ENCODE peak calls at places on chromosomes 7 and 10, in seven cellular contexts. One of them, this sample, is unnamed.

GRCh38 chr10:109665321-109665720 is 258.0 kb downstream of the XPNPEP1 start:
- DNase-seq in NCI-H1694 treated with DMSO at 0.1 percent for 48 hours: no peak
- DNase-seq in Panc1: no peak
- DNase-seq in colonic mucosa: no peak
- DNase-seq in GM12891: no peak
- DNase-seq in T follicular helper cell: no peak
- DNase-seq in ecto neural progenitor cell: no peak
- DNase-seq in this sample: no peak

GRCh38 chr10:93947524-93947923 is 46.2 kb upstream of the PLCE1 start:
- DNase-seq in NCI-H1694 treated with DMSO at 0.1 percent for 48 hours: no peak
- DNase-seq in Panc1: no peak
- DNase-seq in colonic mucosa: no peak
- DNase-seq in GM12891: no peak
- DNase-seq in T follicular helper cell: no peak
- DNase-seq in ecto neural progenitor cell: no peak
- DNase-seq in this sample: no peak

GRCh38 chr7:101608772-101609713 is 20.1 kb downstream of the MYL10 start:
- DNase-seq in NCI-H1694 treated with DMSO at 0.1 percent for 48 hours: no peak
- DNase-seq in Panc1: no peak
- DNase-seq in colonic mucosa: peak; percentile 78
- DNase-seq in GM12891: no peak
- DNase-seq in T follicular helper cell: no peak
- DNase-seq in ecto neural progenitor cell: no peak
- DNase-seq in this sample: no peak

GRCh38 chr10:105969884-105970377 is 1194.6 kb downstream of the SORCS1 start:
- DNase-seq in NCI-H1694 treated with DMSO at 0.1 percent for 48 hours: no peak
- DNase-seq in Panc1: no peak
- DNase-seq in colonic mucosa: no peak
- DNase-seq in GM12891: no peak
- DNase-seq in T follicular helper cell: no peak
- DNase-seq in ecto neural progenitor cell: no peak
- DNase-seq in this sample: no peak

GRCh38 chr10:130062201-130062600 is 48.4 kb downstream of the C10orf143 start:
- DNase-seq in NCI-H1694 treated with DMSO at 0.1 percent for 48 hours: no peak
- DNase-seq in Panc1: no peak
- DNase-seq in colonic mucosa: no peak
- DNase-seq in GM12891: no peak
- DNase-seq in T follicular helper cell: no peak
- DNase-seq in ecto neural progenitor cell: no peak
- DNase-seq in this sample: no peak

GRCh38 chr10:100780324-100780723 is 34.9 kb downstream of the PAX2 start:
- DNase-seq in NCI-H1694 treated with DMSO at 0.1 percent for 48 hours: no peak
- DNase-seq in Panc1: no peak
- DNase-seq in colonic mucosa: no peak
- DNase-seq in GM12891: no peak
- DNase-seq in T follicular helper cell: no peak
- DNase-seq in ecto neural progenitor cell: no peak
- DNase-seq in this sample: no peak

GRCh38 chr10:13930123-13930522 is 343.4 kb downstream of the PRPF18 start:
- DNase-seq in NCI-H1694 treated with DMSO at 0.1 percent for 48 hours: no peak
- DNase-seq in Panc1: no peak
- DNase-seq in colonic mucosa: no peak
- DNase-seq in GM12891: no peak
- DNase-seq in T follicular helper cell: peak; percentile 33
- DNase-seq in ecto neural progenitor cell: no peak
- DNase-seq in this sample: no peak

GRCh38 chr7:682810-683209 is 43.7 kb upstream of the DNAAF5 start:
- DNase-seq in NCI-H1694 treated with DMSO at 0.1 percent for 48 hours: no peak
- DNase-seq in Panc1: no peak
- DNase-seq in colonic mucosa: no peak
- DNase-seq in GM12891: no peak
- DNase-seq in T follicular helper cell: no peak
- DNase-seq in ecto neural progenitor cell: no peak
- DNase-seq in this sample: no peak

GRCh38 chr10:17409170-17409733 is 45.1 kb downstream of the ST8SIA6 start:
- DNase-seq in NCI-H1694 treated with DMSO at 0.1 percent for 48 hours: no peak
- DNase-seq in Panc1: no peak
- DNase-seq in colonic mucosa: no peak
- DNase-seq in GM12891: no peak
- DNase-seq in T follicular helper cell: no peak
- DNase-seq in ecto neural progenitor cell: no peak
- DNase-seq in this sample: no peak

GRCh38 chr10:7988985-7989384 is 65.5 kb upstream of the GATA3 start:
- DNase-seq in NCI-H1694 treated with DMSO at 0.1 percent for 48 hours: no peak
- DNase-seq in Panc1: no peak
- DNase-seq in colonic mucosa: no peak
- DNase-seq in GM12891: no peak
- DNase-seq in T follicular helper cell: no peak
- DNase-seq in ecto neural progenitor cell: no peak
- DNase-seq in this sample: no peak

GRCh38 chr10:90658791-90659190 is 199.0 kb downstream of the HTR7 start:
- DNase-seq in NCI-H1694 treated with DMSO at 0.1 percent for 48 hours: no peak
- DNase-seq in Panc1: no peak
- DNase-seq in colonic mucosa: no peak
- DNase-seq in GM12891: no peak
- DNase-seq in T follicular helper cell: no peak
- DNase-seq in ecto neural progenitor cell: no peak
- DNase-seq in this sample: no peak

GRCh38 chr7:1770331-1770730 is 100.3 kb downstream of the ELFN1 start:
- DNase-seq in NCI-H1694 treated with DMSO at 0.1 percent for 48 hours: no peak
- DNase-seq in Panc1: no peak
- DNase-seq in colonic mucosa: no peak
- DNase-seq in GM12891: no peak
- DNase-seq in T follicular helper cell: no peak
- DNase-seq in ecto neural progenitor cell: no peak
- DNase-seq in this sample: no peak

GRCh38 chr7:18468794-18469193 is 26.8 kb upstream of the HDAC9 start:
- DNase-seq in NCI-H1694 treated with DMSO at 0.1 percent for 48 hours: no peak
- DNase-seq in Panc1: no peak
- DNase-seq in colonic mucosa: no peak
- DNase-seq in GM12891: no peak
- DNase-seq in T follicular helper cell: no peak
- DNase-seq in ecto neural progenitor cell: no peak
- DNase-seq in this sample: no peak

GRCh38 chr10:73044378-73045285 is 52.0 kb downstream of the P4HA1 start:
- DNase-seq in NCI-H1694 treated with DMSO at 0.1 percent for 48 hours: no peak
- DNase-seq in Panc1: peak; percentile 73
- DNase-seq in colonic mucosa: no peak
- DNase-seq in GM12891: no peak
- DNase-seq in T follicular helper cell: no peak
- DNase-seq in ecto neural progenitor cell: no peak
- DNase-seq in this sample: no peak

GRCh38 chr7:101885597-101885955 is 68.2 kb downstream of the CUX1 start:
- DNase-seq in NCI-H1694 treated with DMSO at 0.1 percent for 48 hours: no peak
- DNase-seq in Panc1: no peak
- DNase-seq in colonic mucosa: no peak
- DNase-seq in GM12891: no peak
- DNase-seq in T follicular helper cell: no peak
- DNase-seq in ecto neural progenitor cell: no peak
- DNase-seq in this sample: no peak

GRCh38 chr10:96740579-96741281 is 20.4 kb upstream of the PIK3AP1 start:
- DNase-seq in NCI-H1694 treated with DMSO at 0.1 percent for 48 hours: no peak
- DNase-seq in Panc1: no peak
- DNase-seq in colonic mucosa: no peak
- DNase-seq in GM12891: no peak
- DNase-seq in T follicular helper cell: no peak
- DNase-seq in ecto neural progenitor cell: no peak
- DNase-seq in this sample: no peak